ENCODE peak calls at places on chromosomes 6 and 20, in eight cellular contexts. One of them, this sample, is unnamed.

GRCh38 chr6:40419377-40419776 is 167.8 kb downstream of the LRFN2 start:
- DNase-seq in RWPE2: peak; percentile 22
- DNase-seq in cardiac muscle cell: no peak
- DNase-seq in GM23248: peak; percentile 10
- DNase-seq in AG04450: no peak
- DNase-seq in naive thymus-derived CD4-positive, alpha-beta T cell: no peak
- DNase-seq in stomach: no peak
- DNase-seq in right lobe of liver: no peak
- DNase-seq in this sample: no peak

GRCh38 chr6:137497722-137498463 is 3.7 kb upstream of the OLIG3 start:
- DNase-seq in RWPE2: no peak
- DNase-seq in cardiac muscle cell: peak; percentile 35
- DNase-seq in GM23248: no peak
- DNase-seq in AG04450: no peak
- DNase-seq in naive thymus-derived CD4-positive, alpha-beta T cell: no peak
- DNase-seq in stomach: no peak
- DNase-seq in right lobe of liver: no peak
- DNase-seq in this sample: no peak

GRCh38 chr6:150048099-150048498 is 20.8 kb downstream of the ULBP3 start:
- DNase-seq in RWPE2: no peak
- DNase-seq in cardiac muscle cell: no peak
- DNase-seq in GM23248: no peak
- DNase-seq in AG04450: no peak
- DNase-seq in naive thymus-derived CD4-positive, alpha-beta T cell: no peak
- DNase-seq in stomach: no peak
- DNase-seq in right lobe of liver: no peak
- DNase-seq in this sample: no peak

GRCh38 chr6:162119349-162119748 is 608.2 kb downstream of the PRKN start:
- DNase-seq in RWPE2: no peak
- DNase-seq in cardiac muscle cell: no peak
- DNase-seq in GM23248: peak; percentile 55
- DNase-seq in AG04450: no peak
- DNase-seq in naive thymus-derived CD4-positive, alpha-beta T cell: no peak
- DNase-seq in stomach: no peak
- DNase-seq in right lobe of liver: no peak
- DNase-seq in this sample: no peak

GRCh38 chr6:27141472-27142015 is 106.0 kb upstream of the PRSS16 start:
- DNase-seq in RWPE2: no peak
- DNase-seq in cardiac muscle cell: no peak
- DNase-seq in GM23248: no peak
- DNase-seq in AG04450: no peak
- DNase-seq in naive thymus-derived CD4-positive, alpha-beta T cell: no peak
- DNase-seq in stomach: no peak
- DNase-seq in right lobe of liver: no peak
- DNase-seq in this sample: no peak

GRCh38 chr6:134178230-134179044 is 126.0 kb upstream of the SLC2A12 start:
- DNase-seq in RWPE2: no peak
- DNase-seq in cardiac muscle cell: peak; percentile 91
- DNase-seq in GM23248: peak; percentile 97
- DNase-seq in AG04450: peak; percentile 86
- DNase-seq in naive thymus-derived CD4-positive, alpha-beta T cell: peak; percentile 80
- DNase-seq in stomach: peak; percentile 67
- DNase-seq in right lobe of liver: peak; percentile 83
- DNase-seq in this sample: peak; percentile 91

GRCh38 chr6:130293800-130294199 is 71.0 kb upstream of the SAMD3 start:
- DNase-seq in RWPE2: no peak
- DNase-seq in cardiac muscle cell: peak; percentile 48
- DNase-seq in GM23248: peak; percentile 79
- DNase-seq in AG04450: peak; percentile 44
- DNase-seq in naive thymus-derived CD4-positive, alpha-beta T cell: no peak
- DNase-seq in stomach: no peak
- DNase-seq in right lobe of liver: no peak
- DNase-seq in this sample: peak; percentile 57

GRCh38 chr6:34493344-34493743 is 27.5 kb downstream of the PACSIN1 start:
- DNase-seq in RWPE2: no peak
- DNase-seq in cardiac muscle cell: no peak
- DNase-seq in GM23248: no peak
- DNase-seq in AG04450: no peak
- DNase-seq in naive thymus-derived CD4-positive, alpha-beta T cell: no peak
- DNase-seq in stomach: no peak
- DNase-seq in right lobe of liver: no peak
- DNase-seq in this sample: no peak

GRCh38 chr20:62241501-62241900 is 3.2 kb downstream of the OSBPL2 start:
- DNase-seq in RWPE2: no peak
- DNase-seq in cardiac muscle cell: no peak
- DNase-seq in GM23248: no peak
- DNase-seq in AG04450: no peak
- DNase-seq in naive thymus-derived CD4-positive, alpha-beta T cell: no peak
- DNase-seq in stomach: peak; percentile 60
- DNase-seq in right lobe of liver: no peak
- DNase-seq in this sample: no peak

GRCh38 chr20:51275816-51276215 is 252.9 kb upstream of the KCNG1 start:
- DNase-seq in RWPE2: no peak
- DNase-seq in cardiac muscle cell: no peak
- DNase-seq in GM23248: peak; percentile 78
- DNase-seq in AG04450: peak; percentile 7
- DNase-seq in naive thymus-derived CD4-positive, alpha-beta T cell: no peak
- DNase-seq in stomach: no peak
- DNase-seq in right lobe of liver: no peak
- DNase-seq in this sample: no peak

GRCh38 chr6:101578306-101578705 is 184.8 kb downstream of the GRIK2 start:
- DNase-seq in RWPE2: no peak
- DNase-seq in cardiac muscle cell: no peak
- DNase-seq in GM23248: no peak
- DNase-seq in AG04450: no peak
- DNase-seq in naive thymus-derived CD4-positive, alpha-beta T cell: no peak
- DNase-seq in stomach: no peak
- DNase-seq in right lobe of liver: no peak
- DNase-seq in this sample: no peak

GRCh38 chr6:160034346-160034930 is 65.6 kb downstream of the IGF2R start:
- DNase-seq in RWPE2: no peak
- DNase-seq in cardiac muscle cell: no peak
- DNase-seq in GM23248: no peak
- DNase-seq in AG04450: no peak
- DNase-seq in naive thymus-derived CD4-positive, alpha-beta T cell: no peak
- DNase-seq in stomach: no peak
- DNase-seq in right lobe of liver: no peak
- DNase-seq in this sample: no peak

GRCh38 chr20:61414455-61414991 is 162.5 kb downstream of the CDH4 start:
- DNase-seq in RWPE2: no peak
- DNase-seq in cardiac muscle cell: no peak
- DNase-seq in GM23248: no peak
- DNase-seq in AG04450: no peak
- DNase-seq in naive thymus-derived CD4-positive, alpha-beta T cell: no peak
- DNase-seq in stomach: no peak
- DNase-seq in right lobe of liver: no peak
- DNase-seq in this sample: no peak

GRCh38 chr6:39865011-39865888 is 69.0 kb downstream of the MOCS1 start:
- DNase-seq in RWPE2: no peak
- DNase-seq in cardiac muscle cell: peak; percentile 63
- DNase-seq in GM23248: peak; percentile 68
- DNase-seq in AG04450: no peak
- DNase-seq in naive thymus-derived CD4-positive, alpha-beta T cell: no peak
- DNase-seq in stomach: peak; percentile 81
- DNase-seq in right lobe of liver: peak; percentile 68
- DNase-seq in this sample: peak; percentile 62

GRCh38 chr20:62122659-62123449 is 579 bp downstream of the LSM14B start:
- DNase-seq in RWPE2: peak; percentile 87
- DNase-seq in cardiac muscle cell: peak; percentile 60
- DNase-seq in GM23248: peak; percentile 69
- DNase-seq in AG04450: no peak
- DNase-seq in naive thymus-derived CD4-positive, alpha-beta T cell: peak; percentile 22
- DNase-seq in stomach: peak; percentile 63
- DNase-seq in right lobe of liver: peak; percentile 67
- DNase-seq in this sample: no peak

GRCh38 chr20:17485017-17485416 is 46.2 kb downstream of the BFSP1 start:
- DNase-seq in RWPE2: no peak
- DNase-seq in cardiac muscle cell: no peak
- DNase-seq in GM23248: no peak
- DNase-seq in AG04450: no peak
- DNase-seq in naive thymus-derived CD4-positive, alpha-beta T cell: no peak
- DNase-seq in stomach: no peak
- DNase-seq in right lobe of liver: no peak
- DNase-seq in this sample: no peak

GRCh38 chr20:37903317-37904007 is 535 bp downstream of the VSTM2L start:
- DNase-seq in RWPE2: peak; percentile 78
- DNase-seq in cardiac muscle cell: no peak
- DNase-seq in GM23248: peak; percentile 25
- DNase-seq in AG04450: no peak
- DNase-seq in naive thymus-derived CD4-positive, alpha-beta T cell: no peak
- DNase-seq in stomach: no peak
- DNase-seq in right lobe of liver: no peak
- DNase-seq in this sample: no peak

GRCh38 chr6:25872804-25873203 is 1.2 kb downstream of the SLC17A3 start:
- DNase-seq in RWPE2: no peak
- DNase-seq in cardiac muscle cell: no peak
- DNase-seq in GM23248: no peak
- DNase-seq in AG04450: no peak
- DNase-seq in naive thymus-derived CD4-positive, alpha-beta T cell: no peak
- DNase-seq in stomach: no peak
- DNase-seq in right lobe of liver: no peak
- DNase-seq in this sample: no peak

GRCh38 chr20:51392625-51393186 is 149.8 kb downstream of the NFATC2 start:
- DNase-seq in RWPE2: no peak
- DNase-seq in cardiac muscle cell: no peak
- DNase-seq in GM23248: no peak
- DNase-seq in AG04450: no peak
- DNase-seq in naive thymus-derived CD4-positive, alpha-beta T cell: no peak
- DNase-seq in stomach: no peak
- DNase-seq in right lobe of liver: no peak
- DNase-seq in this sample: no peak

GRCh38 chr6:156980515-156980914 is 203.3 kb downstream of the ARID1B start:
- DNase-seq in RWPE2: no peak
- DNase-seq in cardiac muscle cell: peak; percentile 56
- DNase-seq in GM23248: no peak
- DNase-seq in AG04450: no peak
- DNase-seq in naive thymus-derived CD4-positive, alpha-beta T cell: no peak
- DNase-seq in stomach: no peak
- DNase-seq in right lobe of liver: no peak
- DNase-seq in this sample: no peak

GRCh38 chr6:166306378-166307081 is 1.7 kb downstream of the PRR18 start:
- DNase-seq in RWPE2: no peak
- DNase-seq in cardiac muscle cell: no peak
- DNase-seq in GM23248: no peak
- DNase-seq in AG04450: no peak
- DNase-seq in naive thymus-derived CD4-positive, alpha-beta T cell: no peak
- DNase-seq in stomach: no peak
- DNase-seq in right lobe of liver: no peak
- DNase-seq in this sample: no peak
- H3K4me3 ChIP-seq in RWPE2: no peak overlapping the region
- H3K4me3 ChIP-seq in cardiac muscle cell: no peak overlapping the region
- H3K4me3 ChIP-seq in GM23248: no peak overlapping the region
- H3K4me3 ChIP-seq in AG04450: no peak overlapping the region
- H3K4me3 ChIP-seq in naive thymus-derived CD4-positive, alpha-beta T cell: no peak overlapping the region
- H3K4me3 ChIP-seq in stomach: peak overlapping the region; percentile 53
- H3K4me3 ChIP-seq in right lobe of liver: no peak overlapping the region
- H3K4me3 ChIP-seq in this sample: no peak overlapping the region

DNA sequence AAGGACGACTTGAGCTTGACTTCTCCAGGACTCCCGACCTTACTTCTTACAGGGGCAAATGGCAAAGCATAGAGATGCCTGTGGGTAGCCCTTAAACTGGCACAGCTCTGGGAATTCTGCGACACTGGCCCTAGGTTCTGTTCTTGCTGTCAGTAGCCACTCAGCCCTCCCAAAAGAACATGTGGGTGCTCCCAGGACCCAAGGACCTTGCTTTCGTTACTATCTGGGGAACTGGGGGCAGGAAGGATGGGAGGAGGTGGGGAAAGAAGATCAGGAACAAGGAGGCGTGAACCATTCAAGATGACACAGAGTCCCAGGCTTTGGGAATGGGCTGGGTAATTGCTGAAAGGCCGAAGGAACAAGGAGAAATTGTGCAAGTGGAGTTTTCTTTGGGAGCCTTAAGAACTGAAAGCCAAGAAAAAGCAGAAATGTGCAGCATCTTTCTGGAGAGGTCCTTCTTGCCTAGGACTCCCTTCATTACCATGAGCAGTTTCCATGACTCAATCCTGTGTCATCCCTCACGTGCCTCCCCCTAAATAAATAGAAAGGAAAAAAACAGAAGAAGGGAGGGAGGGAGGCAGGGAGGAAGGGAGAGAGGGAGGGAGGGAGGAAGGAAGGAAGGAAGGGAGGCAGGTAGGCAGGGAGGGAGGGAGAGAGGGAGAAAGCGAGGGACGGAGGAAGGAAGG is 284.6 kb upstream of the FOXQ1 start:
- DNase-seq in RWPE2: no peak
- DNase-seq in cardiac muscle cell: no peak
- DNase-seq in GM23248: peak; percentile 80
- DNase-seq in AG04450: peak; percentile 38
- DNase-seq in naive thymus-derived CD4-positive, alpha-beta T cell: no peak
- DNase-seq in stomach: no peak
- DNase-seq in right lobe of liver: no peak
- DNase-seq in this sample: peak; percentile 72
- H3K27me3 ChIP-seq in RWPE2: no peaks in the 10 kb centered on the region
- H3K27me3 ChIP-seq in cardiac muscle cell: no peaks in the 10 kb centered on the region
- H3K27me3 ChIP-seq in GM23248: no peaks in the 10 kb centered on the region
- H3K27me3 ChIP-seq in AG04450: no peaks in the 10 kb centered on the region
- H3K27me3 ChIP-seq in naive thymus-derived CD4-positive, alpha-beta T cell: no peaks in the 10 kb centered on the region
- H3K27me3 ChIP-seq in stomach: no peaks in the 10 kb centered on the region
- H3K27me3 ChIP-seq in right lobe of liver: no peaks in the 10 kb centered on the region
- H3K27me3 ChIP-seq in this sample: no peaks in the 10 kb centered on the region

GRCh38 chr6:15061908-15062307 is 184.0 kb upstream of the JARID2 start:
- DNase-seq in RWPE2: no peak
- DNase-seq in cardiac muscle cell: no peak
- DNase-seq in GM23248: no peak
- DNase-seq in AG04450: no peak
- DNase-seq in naive thymus-derived CD4-positive, alpha-beta T cell: no peak
- DNase-seq in stomach: no peak
- DNase-seq in right lobe of liver: no peak
- DNase-seq in this sample: no peak
- H3K27ac ChIP-seq in RWPE2: peak overlapping the region; percentile 60
- H3K27ac ChIP-seq in cardiac muscle cell: no peak overlapping the region
- H3K27ac ChIP-seq in GM23248: no peak overlapping the region
- H3K27ac ChIP-seq in AG04450: peak overlapping the region; percentile 34
- H3K27ac ChIP-seq in naive thymus-derived CD4-positive, alpha-beta T cell: no peak overlapping the region
- H3K27ac ChIP-seq in stomach: no peak overlapping the region
- H3K27ac ChIP-seq in right lobe of liver: no peak overlapping the region
- H3K27ac ChIP-seq in this sample: no peak overlapping the region

GRCh38 chr6:6686748-6687601 is 98.5 kb downstream of the LY86 start:
- DNase-seq in RWPE2: peak; percentile 98
- DNase-seq in cardiac muscle cell: peak; percentile 98
- DNase-seq in GM23248: peak; percentile 42
- DNase-seq in AG04450: no peak
- DNase-seq in naive thymus-derived CD4-positive, alpha-beta T cell: no peak
- DNase-seq in stomach: peak; percentile 99
- DNase-seq in right lobe of liver: peak; percentile 99
- DNase-seq in this sample: peak; percentile 64

GRCh38 chr6:6688283-6688682 is 99.8 kb downstream of the LY86 start:
- DNase-seq in RWPE2: no peak
- DNase-seq in cardiac muscle cell: no peak
- DNase-seq in GM23248: no peak
- DNase-seq in AG04450: no peak
- DNase-seq in naive thymus-derived CD4-positive, alpha-beta T cell: no peak
- DNase-seq in stomach: peak; percentile 58
- DNase-seq in right lobe of liver: no peak
- DNase-seq in this sample: no peak

GRCh38 chr6:6690144-6690483 is 101.6 kb downstream of the LY86 start:
- DNase-seq in RWPE2: no peak
- DNase-seq in cardiac muscle cell: no peak
- DNase-seq in GM23248: no peak
- DNase-seq in AG04450: no peak
- DNase-seq in naive thymus-derived CD4-positive, alpha-beta T cell: no peak
- DNase-seq in stomach: no peak
- DNase-seq in right lobe of liver: no peak
- DNase-seq in this sample: no peak

GRCh38 chr6:6689413-6690143 is 101.1 kb downstream of the LY86 start:
- DNase-seq in RWPE2: no peak
- DNase-seq in cardiac muscle cell: no peak
- DNase-seq in GM23248: peak; percentile 82
- DNase-seq in AG04450: no peak
- DNase-seq in naive thymus-derived CD4-positive, alpha-beta T cell: no peak
- DNase-seq in stomach: no peak
- DNase-seq in right lobe of liver: no peak
- DNase-seq in this sample: peak; percentile 47

GRCh38 chr6:6688951-6689350 is 100.4 kb downstream of the LY86 start:
- DNase-seq in RWPE2: no peak
- DNase-seq in cardiac muscle cell: no peak
- DNase-seq in GM23248: peak; percentile 41
- DNase-seq in AG04450: no peak
- DNase-seq in naive thymus-derived CD4-positive, alpha-beta T cell: no peak
- DNase-seq in stomach: no peak
- DNase-seq in right lobe of liver: no peak
- DNase-seq in this sample: peak; percentile 31
- H3K4me3 ChIP-seq in RWPE2: no peak overlapping the region
- H3K4me3 ChIP-seq in cardiac muscle cell: no peak overlapping the region
- H3K4me3 ChIP-seq in GM23248: no peak overlapping the region
- H3K4me3 ChIP-seq in AG04450: no peak overlapping the region
- H3K4me3 ChIP-seq in naive thymus-derived CD4-positive, alpha-beta T cell: no peak overlapping the region
- H3K4me3 ChIP-seq in stomach: no peak overlapping the region
- H3K4me3 ChIP-seq in right lobe of liver: no peak overlapping the region
- H3K4me3 ChIP-seq in this sample: no peak overlapping the region